ENCODE peak calls at places on chromosomes 16 and 17, in six cellular contexts. D, H, I, N, F and G are unnamed samples.

GRCh38 chr17:29443041-29443440 is 52.9 kb downstream of the TAOK1 start:
- DNase-seq in D (no peak), F (no peak), I (no peak), N (no peak), H (no peak), G (no peak)

GRCh38 chr17:74098378-74099024 is 105.0 kb upstream of the RPL38 start:
- DNase-seq in H (no peak), F (no peak), I (no peak), N (no peak), D (no peak), G (no peak)

GRCh38 chr16:74252329-74252728 is 44.3 kb upstream of the PSMD7 start:
- DNase-seq in F (peak), D (no peak), N (no peak), H (no peak), I (no peak), G (no peak)

GRCh38 chr16:80744856-80745255 is 59.5 kb downstream of the CDYL2 start:
- DNase-seq in D (no peak), I (no peak), N (no peak), H (no peak), F (no peak), G (no peak)

GRCh38 chr16:22055881-22056280 is 36.5 kb upstream of the VWA3A start:
- DNase-seq in H (no peak), I (no peak), F (peak), D (no peak), N (no peak), G (no peak)

GRCh38 chr16:68756250-68757051 is 19.4 kb downstream of the CDH1 start:
- DNase-seq in H (no peak), F (peak), D (no peak), N (peak), I (peak), G (no peak)

GRCh38 chr17:66805567-66805966 is 29.4 kb upstream of the CACNG5 start:
- DNase-seq in F (no peak), D (no peak), N (no peak), H (no peak), I (no peak), G (no peak)

GRCh38 chr17:52606098-52606497 is 447.6 kb upstream of the CA10 start:
- DNase-seq in I (no peak), D (no peak), N (no peak), H (no peak), F (no peak), G (no peak)

GRCh38 chr16:75263963-75264445 is 12.6 kb upstream of the BCAR1 start:
- DNase-seq in D (no peak), I (no peak), N (peak), H (no peak), F (no peak), G (peak)

GRCh38 chr16:10614685-10615084 is 34.3 kb upstream of the EMP2 start:
- DNase-seq in I (no peak), H (no peak), N (no peak), F (no peak), D (no peak), G (no peak)

GRCh38 chr17:43372273-43372911 is 26.4 kb upstream of the ARL4D start:
- DNase-seq in H (no peak), D (no peak), N (no peak), F (no peak), I (no peak), G (no peak)

GRCh38 chr17:50266384-50267073 is 7.7 kb upstream of the TMEM92 start:
- DNase-seq in N (peak), H (no peak), F (no peak), D (peak), I (peak), G (no peak)

GRCh38 chr17:35084987-35085386 is 21.5 kb upstream of the RFFL start:
- DNase-seq in H (no peak), D (peak), F (peak), N (no peak), I (no peak), G (no peak)

GRCh38 chr16:12513057-12513790 is 290.5 kb downstream of the CPPED1 start:
- DNase-seq in I (peak), D (no peak), H (no peak), F (no peak), N (no peak), G (no peak)

GRCh38 chr17:31535581-31535981 is 144.1 kb downstream of the RAB11FIP4 start:
- DNase-seq in D (no peak), I (peak), F (no peak), H (no peak), N (no peak), G (no peak)